ENCODE peak calls at places on chromosomes 5 and 9, in seven cellular contexts. Q, L, R, H, T, E and S are unnamed samples.

GRCh38 chr9:19552282-19552681 is 143.5 kb downstream of the ACER2 start:
- DNase-seq in Q (no peak), H (no peak), T (no peak), L (no peak), E (no peak), R (no peak), S (no peak)

GRCh38 chr5:35773936-35774335 is 82.8 kb upstream of the IL7R start:
- DNase-seq in E (no peak), L (no peak), T (no peak), H (no peak), R (no peak), Q (no peak), S (no peak)

GRCh38 chr5:54194326-54194725 is 116.0 kb downstream of the ARL15 start:
- DNase-seq in H (no peak), T (no peak), L (no peak), E (no peak), R (no peak), Q (no peak), S (no peak)

GRCh38 chr9:100150209-100150608 is 51.2 kb downstream of the INVS start:
- DNase-seq in L (no peak), Q (no peak), E (no peak), T (no peak), R (no peak), H (no peak), S (no peak)

GRCh38 chr5:44565872-44566271 is 176.7 kb upstream of the FGF10 start:
- DNase-seq in T (no peak), H (no peak), R (no peak), E (no peak), L (no peak), Q (no peak), S (no peak)

GRCh38 chr5:154868702-154869101 is 10.3 kb downstream of the CNOT8 start:
- DNase-seq in R (peak; percentile 38), L (no peak), H (no peak), T (peak; percentile 66), Q (no peak), E (no peak), S (no peak)

GRCh38 chr5:65871182-65871581 is 55.2 kb upstream of the ERBIN start:
- DNase-seq in L (no peak), R (peak; percentile 41), H (no peak), T (no peak), E (no peak), Q (no peak), S (no peak)

GRCh38 chr5:169054506-169054905 is 246.4 kb downstream of the SLIT3 start:
- DNase-seq in T (no peak), H (no peak), R (no peak), Q (no peak), E (no peak), L (no peak), S (no peak)

GRCh38 chr5:174344335-174344734 is 298.8 kb downstream of the NSG2 start:
- DNase-seq in Q (no peak), L (no peak), T (no peak), H (no peak), E (no peak), R (no peak), S (no peak)

GRCh38 chr9:116901260-116901659 is 214.2 kb downstream of the TRIM32 start:
- DNase-seq in L (no peak), Q (no peak), R (no peak), E (no peak), H (no peak), T (no peak), S (no peak)

GRCh38 chr9:98727428-98727827 is 18.7 kb upstream of the GABBR2 start:
- DNase-seq in L (no peak), H (no peak), T (no peak), R (no peak), E (no peak), Q (no peak), S (no peak)

GRCh38 chr5:80255425-80255751 is 460 bp downstream of the SERINC5 start:
- DNase-seq in H (peak; percentile 69), E (peak; percentile 80), Q (peak; percentile 67), R (peak; percentile 51), T (peak; percentile 41), L (peak; percentile 78), S (peak; percentile 84)

GRCh38 chr5:87195104-87195581 is 72.5 kb upstream of the RASA1 start:
- DNase-seq in H (no peak), E (no peak), R (no peak), L (no peak), T (no peak), Q (no peak), S (no peak)

GRCh38 chr9:134676886-134677285 is 35.3 kb downstream of the COL5A1 start:
- DNase-seq in R (no peak), Q (peak; percentile 1), T (no peak), H (no peak), E (no peak), L (no peak), S (no peak)

GRCh38 chr9:122032346-122032745 is 60.8 kb downstream of the TTLL11 start:
- DNase-seq in L (no peak), E (no peak), Q (no peak), R (no peak), H (no peak), T (no peak), S (no peak)

GRCh38 chr5:17819786-17820185 is 185.5 kb downstream of the TAF11L14 start:
- DNase-seq in H (no peak), Q (no peak), L (no peak), R (peak; percentile 47), T (no peak), E (no peak), S (no peak)

GRCh38 chr5:143094087-143094511 is 309.4 kb downstream of the NR3C1 start:
- DNase-seq in E (no peak), Q (no peak), H (no peak), R (no peak), T (no peak), L (no peak), S (no peak)

GRCh38 chr5:50623666-50624065 is 42.8 kb upstream of the PARP8 start:
- DNase-seq in R (no peak), T (no peak), L (no peak), E (no peak), H (no peak), Q (no peak), S (no peak)

GRCh38 chr5:111863801-111864200 is 106.8 kb upstream of the NREP start:
- DNase-seq in H (no peak), E (no peak), T (no peak), L (no peak), R (no peak), Q (no peak), S (no peak)

GRCh38 chr9:35618325-35618727 is at the start of gene CD72:
- DNase-seq in R (no peak), Q (no peak), H (no peak), L (no peak), E (peak; percentile 62), T (no peak), S (no peak)

GRCh38 chr9:20286969-20287368 is 335.3 kb downstream of the MLLT3 start:
- DNase-seq in H (no peak), R (no peak), L (no peak), E (no peak), T (no peak), Q (no peak), S (no peak)

GRCh38 chr9:91348191-91348790 is 13.4 kb downstream of the AUH start:
- DNase-seq in L (no peak), Q (no peak), R (no peak), E (no peak), H (no peak), T (no peak), S (no peak)

GRCh38 chr5:133957591-133957990 is 10.8 kb downstream of the C5orf15 start:
- DNase-seq in R (no peak), E (no peak), T (no peak), H (no peak), L (no peak), Q (no peak), S (no peak)

GRCh38 chr9:89529243-89530030 is 31.5 kb upstream of the SEMA4D start:
- DNase-seq in R (no peak), H (no peak), E (no peak), L (peak; percentile 40), Q (no peak), T (no peak), S (no peak)
- H3K4me1 ChIP-seq in R (peaks cover 3% of the 10 kb centered on the region), H (no peaks in the 10 kb centered on the region), E (no peaks in the 10 kb centered on the region), L (no peaks in the 10 kb centered on the region), Q (no peaks in the 10 kb centered on the region), T (no peaks in the 10 kb centered on the region), S (peaks cover 14% of the 10 kb centered on the region)

DNA sequence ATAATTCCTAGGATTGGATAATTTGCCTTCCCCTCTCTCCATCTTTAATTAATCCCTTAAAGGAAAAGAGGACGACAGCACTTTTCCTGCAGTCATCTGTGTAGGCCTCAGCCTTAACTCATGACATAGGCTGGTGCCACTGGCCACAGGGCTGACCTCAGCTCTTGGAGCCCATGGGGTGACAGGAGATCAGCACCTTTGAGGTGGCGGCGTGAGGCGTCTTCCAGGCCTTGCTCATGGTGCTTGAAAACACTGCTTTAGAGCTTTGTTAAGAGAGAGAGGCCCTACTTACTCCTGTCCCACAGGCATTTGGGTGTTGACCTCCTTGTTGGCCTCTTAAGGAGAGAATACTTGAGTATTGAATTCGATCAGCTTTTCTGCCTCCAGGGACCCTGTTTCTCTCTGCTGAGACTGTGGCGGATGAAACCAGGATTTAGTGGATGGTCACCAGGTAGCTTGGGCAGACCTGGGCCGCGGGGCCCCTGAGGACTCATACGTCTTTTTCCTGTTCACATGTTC is 23.4 kb downstream of the TENT4A start:
- DNase-seq in R (no peak), Q (no peak), T (no peak), L (no peak), H (no peak), E (no peak), S (no peak)
- H3K4me1 ChIP-seq in R (peaks cover 17% of the 10 kb centered on the region), Q (peaks cover 42% of the 10 kb centered on the region), T (peaks cover 33% of the 10 kb centered on the region), L (peaks cover 2% of the 10 kb centered on the region), H (peaks cover 53% of the 10 kb centered on the region), E (peaks cover 3% of the 10 kb centered on the region), S (peaks cover 35% of the 10 kb centered on the region)

GRCh38 chr9:3848445-3849114 is 322.8 kb upstream of the RFX3 start:
- DNase-seq in H (no peak), R (peak; percentile 33), Q (no peak), T (no peak), E (no peak), L (no peak), S (no peak)
- H3K4me1 ChIP-seq in H (no peaks in the 10 kb centered on the region), R (peaks cover 9% of the 10 kb centered on the region), Q (no peaks in the 10 kb centered on the region), T (no peaks in the 10 kb centered on the region), E (no peaks in the 10 kb centered on the region), L (no peaks in the 10 kb centered on the region), S (peaks cover 4% of the 10 kb centered on the region)

DNA sequence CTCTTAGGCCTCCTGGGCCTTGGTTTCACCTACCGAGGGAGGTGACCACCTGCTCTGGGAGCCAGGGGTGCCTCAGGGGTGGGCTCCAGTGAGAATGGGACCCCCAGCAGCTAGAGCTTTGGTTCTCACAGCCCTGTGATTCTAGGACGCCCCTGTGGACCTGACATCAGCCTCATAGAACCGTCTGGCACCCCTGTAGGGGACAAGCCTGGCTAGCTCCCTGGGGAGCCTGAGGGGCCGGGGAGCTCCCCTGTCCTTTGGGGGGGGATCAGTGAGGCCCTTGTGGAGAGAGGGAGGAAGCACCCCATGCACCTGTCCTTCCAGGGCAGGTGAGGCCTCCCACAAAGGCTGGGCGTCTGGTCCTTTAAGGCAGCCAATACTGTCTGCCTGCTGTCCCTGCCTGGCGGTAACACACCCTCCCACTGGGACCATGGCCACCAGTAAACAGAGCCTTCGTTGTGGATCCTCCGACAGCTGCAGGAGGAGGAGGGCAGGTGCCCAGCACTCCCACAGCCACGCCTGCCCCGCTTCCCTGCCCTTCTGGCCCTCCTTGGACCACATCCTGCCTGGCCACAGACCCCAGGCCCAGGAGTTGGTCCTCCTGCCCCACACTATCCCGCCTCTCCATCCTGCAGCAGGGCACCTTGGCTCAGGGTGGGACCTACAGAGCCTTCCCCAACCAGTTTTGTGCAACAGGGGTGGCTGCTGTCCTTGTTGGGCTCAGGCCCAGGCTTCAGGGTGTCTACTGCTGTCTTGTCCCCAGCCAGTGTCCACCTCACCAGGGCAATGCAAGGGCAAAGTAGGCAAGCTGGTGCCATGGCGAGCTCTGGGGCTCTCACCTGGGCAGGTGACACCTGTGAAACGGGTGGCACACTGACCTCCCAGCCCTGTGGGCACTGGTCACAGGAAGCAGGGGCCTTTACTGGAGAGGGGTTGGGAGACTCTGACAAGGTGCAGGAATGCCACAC is 3.0 kb upstream of the TUBB4B start:
- DNase-seq in T (peak; percentile 67), R (peak; percentile 42), Q (no peak), E (no peak), H (no peak), L (peak; percentile 70), S (no peak)
- H3K4me1 ChIP-seq in T (peaks cover 49% of the 10 kb centered on the region), R (peaks cover 42% of the 10 kb centered on the region), Q (peaks cover 47% of the 10 kb centered on the region), E (no peaks in the 10 kb centered on the region), H (peaks cover 68% of the 10 kb centered on the region), L (no peaks in the 10 kb centered on the region), S (peaks cover 58% of the 10 kb centered on the region)